ENCODE peak calls at places on chromosomes 2 and 18, in five cellular contexts. D is IMR-90, E is OCI-LY7, S is spleen, R is tibial artery. A is an unnamed sample. For H3K4me1, the result is how much of the 10 kb centered on the place peaks cover.

GRCh38 chr2:129849559-129850160 is 129.8 kb upstream of the RAB6C start:
- DNase-seq in D (peak), E (peak), R (no peak), S (no peak), A (no peak)

GRCh38 chr2:222859786-222860726 is 780 bp upstream of the ACSL3 start:
- DNase-seq in E (peak), R (no peak), S (no peak), D (peak), A (peak)

GRCh38 chr2:121015971-121016485 is 269.0 kb downstream of the TFCP2L1 start:
- DNase-seq in D (no peak), S (no peak), E (no peak), R (no peak), A (no peak)

GRCh38 chr18:73007195-73007934 is 139.6 kb upstream of the NETO1 start:
- DNase-seq in S (no peak), D (no peak), R (no peak), E (no peak), A (no peak)

GRCh38 chr2:40287201-40287600 is 164.7 kb downstream of the SLC8A1 start:
- DNase-seq in R (no peak), E (no peak), D (peak), S (no peak), A (no peak)

GRCh38 chr2:80515961-80516360 is 211.4 kb upstream of the LRRTM1 start:
- DNase-seq in S (no peak), D (no peak), R (no peak), E (no peak), A (no peak)

GRCh38 chr2:173210270-173211196 is 134.9 kb downstream of the MAP3K20 start:
- DNase-seq in S (no peak), R (peak), D (peak), E (peak), A (peak)

GRCh38 chr2:152715854-152716428 is 1.3 kb downstream of the PRPF40A start:
- DNase-seq in D (peak), R (no peak), E (peak), S (no peak), A (no peak)

GRCh38 chr2:55047677-55048299 is 2.5 kb downstream of the RTN4 start:
- DNase-seq in S (no peak), R (no peak), D (peak), E (peak), A (peak)

GRCh38 chr2:108980076-108980475 is 8.9 kb downstream of the EDAR start:
- DNase-seq in S (no peak), E (no peak), D (no peak), R (no peak), A (no peak)
- H3K4me1 ChIP-seq in S (under half), E (under half), D (under half), R (under half), A (under half)

GRCh38 chr2:108575132-108575966 is 41.1 kb downstream of the LIMS1 start:
- DNase-seq in D (peak), S (no peak), R (no peak), E (peak), A (no peak)
- H3K4me1 ChIP-seq in D (under half), S (half or more), R (half or more), E (under half), A (under half)

DNA sequence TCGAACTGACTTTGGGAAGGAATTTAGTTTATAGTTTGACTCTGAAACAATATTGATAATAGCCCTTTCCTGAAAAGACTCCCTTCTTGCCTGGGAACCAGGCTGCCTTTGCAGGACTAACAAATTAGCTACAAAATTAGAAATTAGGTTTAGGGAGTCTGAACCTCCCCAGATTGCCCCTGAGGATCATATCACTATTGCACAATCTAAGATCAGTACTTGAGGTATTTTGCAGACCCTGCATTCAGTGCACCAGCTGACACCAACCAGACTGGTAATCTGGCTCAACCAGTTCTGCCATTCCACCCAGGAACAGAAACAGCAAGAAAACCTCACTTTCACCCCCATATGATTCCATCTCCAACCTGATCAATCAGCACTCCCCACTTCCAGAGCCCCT is 131.8 kb upstream of the GALNT5 start:
- DNase-seq in D (no peak), R (no peak), E (no peak), S (no peak), A (no peak)
- H3K4me1 ChIP-seq in D (under half), R (under half), E (under half), S (under half), A (under half)

DNA sequence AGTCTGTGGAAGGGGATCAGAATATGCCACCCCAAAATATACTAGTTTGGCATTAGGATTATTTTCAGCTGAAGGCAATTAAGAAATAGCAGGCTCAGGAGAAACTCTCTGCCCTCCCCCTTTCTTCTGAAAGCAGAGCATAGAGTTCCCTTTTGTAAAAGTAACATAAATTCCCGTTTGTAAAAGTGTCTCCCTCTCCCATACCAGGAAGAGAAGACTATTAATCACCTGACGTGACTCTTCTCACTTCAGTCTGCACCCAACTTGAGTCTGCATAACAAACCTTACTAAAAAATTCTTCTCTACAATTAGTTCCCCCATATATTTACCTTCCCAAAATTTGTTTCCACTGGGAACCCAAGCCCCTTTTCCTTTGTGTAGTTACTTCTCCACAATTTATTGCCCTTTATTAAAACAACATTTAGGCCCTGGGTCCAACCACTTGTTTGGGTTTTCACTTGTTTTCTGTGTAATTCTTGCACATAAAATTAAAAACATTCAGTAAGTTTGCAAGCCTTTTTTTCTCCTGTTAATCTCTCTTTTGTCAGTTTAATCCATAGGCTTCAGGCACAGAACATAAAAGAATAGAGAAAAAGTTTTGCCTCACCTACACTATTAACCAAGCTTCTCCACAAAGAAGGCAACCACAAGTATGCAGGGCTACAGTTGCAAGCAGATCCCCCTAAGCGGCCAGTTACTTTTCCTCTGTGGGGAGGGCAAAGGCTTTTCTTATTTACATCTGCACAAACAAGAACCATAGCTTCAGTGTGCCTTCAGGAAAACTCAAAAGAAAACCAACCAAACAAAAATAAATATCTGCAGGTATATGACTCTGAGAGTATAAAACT is 107.6 kb upstream of the MSH2 start:
- DNase-seq in R (no peak), D (no peak), E (no peak), S (no peak), A (no peak)
- H3K4me1 ChIP-seq in R (under half), D (under half), E (under half), S (under half), A (under half)

DNA sequence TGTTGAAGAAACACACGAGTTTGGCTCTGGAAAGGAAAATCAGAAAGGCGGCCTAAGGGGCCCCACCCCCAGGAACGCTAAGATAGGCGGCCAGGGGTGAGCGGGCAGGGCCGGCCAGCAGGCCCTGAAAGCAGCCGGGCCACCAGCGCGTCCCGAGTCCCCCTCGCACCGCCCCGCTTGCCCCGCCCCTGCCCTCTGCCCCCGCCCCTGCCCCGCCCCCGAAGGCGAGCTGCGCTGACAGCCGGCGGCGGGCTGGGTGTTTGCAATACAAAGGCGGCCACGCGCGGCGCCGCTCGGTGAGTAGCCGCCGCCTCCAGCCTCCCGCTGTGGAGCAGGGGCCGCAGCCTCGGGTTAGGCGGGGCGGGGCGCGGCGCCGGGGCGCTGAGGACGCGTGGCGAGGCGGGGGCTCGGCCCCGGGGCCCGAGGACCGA is at the start of gene LPIN1:
- DNase-seq in E (peak), R (peak), D (peak), S (peak), A (peak)
- H3K4me1 ChIP-seq in E (half or more), R (under half), D (under half), S (half or more), A (under half)